ENCODE peak calls at places on chromosomes 4 and X, in eight cellular contexts. B is fibroblast of lung, K is GM23248, P is lower lobe of right lung, T is K562, H is IMR-90, Y is right lobe of liver, W is small intestine. J is an unnamed sample.

GRCh38 chr4:122783301-122784215 is 43.1 kb upstream of the FGF2 start:
- DNase-seq in Y (peak), T (no peak), W (no peak), K (peak), H (peak), B (peak), P (peak), J (peak)

GRCh38 chr4:180827193-180827592 is 1416.0 kb upstream of the TENM3 start:
- DNase-seq in K (peak), B (peak), W (peak), Y (no peak), P (no peak), T (no peak), H (peak), J (no peak)

GRCh38 chrX:136906921-136907510 is 26.5 kb upstream of the RBMX start:
- DNase-seq in Y (no peak), W (peak), B (no peak), P (no peak), T (no peak), H (no peak), K (no peak), J (no peak)

GRCh38 chr4:63619771-63620170 is 789.5 kb downstream of the TECRL start:
- DNase-seq in W (no peak), B (no peak), P (no peak), H (no peak), T (no peak), Y (no peak), K (no peak), J (no peak)

GRCh38 chrX:48025561-48025960 is 18.8 kb downstream of the SPACA5 start:
- DNase-seq in P (no peak), H (peak), T (peak), B (peak), Y (no peak), K (peak), W (peak), J (no peak)

GRCh38 chrX:96551320-96551872 is 133.2 kb upstream of the DIAPH2 start:
- DNase-seq in W (no peak), K (no peak), T (no peak), Y (no peak), B (no peak), H (no peak), P (no peak), J (no peak)

GRCh38 chr4:186203391-186203802 is 12.0 kb downstream of the CYP4V2 start:
- DNase-seq in Y (no peak), W (no peak), B (no peak), T (peak), H (peak), P (no peak), K (no peak), J (no peak)

GRCh38 chr4:142036795-142037583 is 400.6 kb downstream of the IL15 start:
- DNase-seq in Y (no peak), K (peak), T (no peak), B (peak), P (no peak), H (peak), W (peak), J (no peak)

GRCh38 chrX:154534526-154535322 is 11.9 kb downstream of the G6PD start:
- DNase-seq in T (peak), H (peak), B (peak), P (peak), K (peak), W (peak), Y (peak), J (peak)

GRCh38 chr4:148776944-148777343 is 334.7 kb upstream of the NR3C2 start:
- DNase-seq in K (peak), P (no peak), B (peak), H (peak), T (no peak), Y (no peak), W (no peak), J (no peak)

GRCh38 chr4:64899563-64899962 is 490.3 kb upstream of the TECRL start:
- DNase-seq in K (no peak), Y (no peak), W (no peak), H (no peak), T (no peak), P (no peak), B (peak), J (no peak)

GRCh38 chr4:87375719-87376291 is 15.2 kb downstream of the HSD17B11 start:
- DNase-seq in B (peak), Y (no peak), T (peak), P (no peak), H (peak), W (peak), K (peak), J (no peak)

GRCh38 chr4:148346657-148347056 is 95.6 kb downstream of the NR3C2 start:
- DNase-seq in T (no peak), P (no peak), H (no peak), Y (no peak), B (no peak), W (no peak), K (no peak), J (no peak)

GRCh38 chrX:42755820-42756219 is 22.1 kb downstream of the PPP1R2C start:
- DNase-seq in Y (no peak), W (no peak), B (peak), T (no peak), P (peak), K (peak), H (peak), J (no peak)

GRCh38 chr4:77174426-77174825 is 17.4 kb downstream of the CCNG2 start:
- DNase-seq in T (no peak), B (peak), K (peak), H (peak), W (no peak), P (no peak), Y (no peak), J (no peak)

GRCh38 chr4:177051473-177052060 is 258.1 kb upstream of the NEIL3 start:
- DNase-seq in H (peak), W (peak), Y (no peak), P (no peak), B (no peak), T (peak), K (peak), J (no peak)

GRCh38 chr4:113952452-113953029 is 26.9 kb downstream of the ARSJ start:
- DNase-seq in K (peak), H (peak), W (peak), B (peak), Y (no peak), P (no peak), T (no peak), J (no peak)

GRCh38 chr4:19711871-19712270 is 539.8 kb upstream of the SLIT2 start:
- DNase-seq in Y (no peak), K (peak), T (no peak), P (no peak), W (no peak), B (peak), H (peak), J (no peak)

GRCh38 chrX:147962476-147962875 is 18.7 kb upstream of the FMR1NB start:
- DNase-seq in H (no peak), P (no peak), W (no peak), T (no peak), B (peak), K (no peak), Y (no peak), J (no peak)

DNA sequence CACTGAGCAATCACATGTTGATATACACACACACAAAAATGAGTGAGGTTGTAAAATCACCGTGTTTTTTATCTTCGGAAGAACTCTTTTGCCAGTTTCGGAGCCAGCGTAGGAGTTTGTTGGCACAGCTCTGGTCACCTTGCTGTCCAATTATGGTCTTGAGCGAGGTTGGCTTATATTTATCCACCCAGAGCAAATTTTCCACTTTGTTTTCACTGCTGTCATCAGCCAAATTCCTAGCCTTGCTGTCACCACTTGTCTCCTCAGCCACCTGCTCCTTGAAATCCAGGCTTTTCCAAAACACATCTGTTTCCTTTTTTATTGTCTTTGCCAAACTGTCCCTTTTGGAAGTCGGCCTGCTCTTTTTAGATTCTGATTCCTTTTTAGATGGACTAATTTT is 57.6 kb downstream of the RFC1 start:
- DNase-seq in T (no peak), K (no peak), W (no peak), B (peak), P (no peak), Y (no peak), H (no peak), J (no peak)
- H3K27ac ChIP-seq in T (no peak), K (no peak), W (no peak), B (no peak), P (no peak), Y (no peak), H (no peak), J (no peak)

GRCh38 chr4:61630548-61630947 is 430.4 kb downstream of the ADGRL3 start:
- DNase-seq in P (no peak), Y (no peak), K (no peak), H (peak), W (no peak), T (no peak), B (no peak), J (no peak)
- H3K27ac ChIP-seq in P (no peak), Y (no peak), K (no peak), H (no peak), W (no peak), T (no peak), B (no peak), J (no peak)

GRCh38 chr4:153084249-153084648 is 120.0 kb upstream of the TRIM2 start:
- DNase-seq in T (no peak), Y (no peak), P (no peak), H (no peak), B (no peak), K (no peak), W (no peak), J (no peak)

GRCh38 chr4:153089781-153090180 is 114.5 kb upstream of the TRIM2 start:
- DNase-seq in B (no peak), K (no peak), Y (no peak), H (no peak), T (no peak), W (no peak), P (no peak), J (no peak)

GRCh38 chr4:153084939-153085630 is 119.2 kb upstream of the TRIM2 start:
- DNase-seq in T (peak), Y (peak), P (peak), W (peak), B (peak), K (peak), H (peak), J (peak)

GRCh38 chr4:153090670-153091385 is 113.4 kb upstream of the TRIM2 start:
- DNase-seq in K (no peak), T (no peak), W (peak), B (no peak), Y (peak), P (no peak), H (no peak), J (no peak)

GRCh38 chr4:153087671-153088194 is 116.5 kb upstream of the TRIM2 start:
- DNase-seq in P (no peak), T (no peak), K (no peak), H (no peak), W (no peak), Y (no peak), B (no peak), J (no peak)
- H3K27ac ChIP-seq in P (no peak), T (no peak), K (no peak), H (no peak), W (no peak), Y (no peak), B (no peak), J (no peak)

GRCh38 chr4:40563401-40563800 is 66.3 kb downstream of the RBM47 start:
- DNase-seq in T (no peak), Y (no peak), B (no peak), H (no peak), P (no peak), K (no peak), W (no peak), J (no peak)
- H3K27ac ChIP-seq in T (no peak), Y (peak), B (no peak), H (no peak), P (peak), K (no peak), W (no peak), J (no peak)

GRCh38 chr4:42397256-42397634 is at the start of gene SHISA3:
- DNase-seq in K (peak), Y (no peak), W (peak), B (peak), T (no peak), H (no peak), P (no peak), J (no peak)

GRCh38 chr4:42399393-42399792 is 2.1 kb downstream of the SHISA3 start:
- DNase-seq in T (no peak), Y (no peak), P (no peak), H (no peak), W (peak), B (no peak), K (no peak), J (no peak)

GRCh38 chr4:42397635-42398447 is 553 bp downstream of the SHISA3 start:
- DNase-seq in K (peak), H (peak), B (peak), Y (no peak), T (no peak), W (peak), P (no peak), J (no peak)

GRCh38 chr4:42396361-42397255 is 680 bp upstream of the SHISA3 start:
- DNase-seq in W (peak), T (no peak), Y (no peak), B (no peak), K (peak), H (no peak), P (no peak), J (no peak)

GRCh38 chr4:42398448-42399355 is 1.4 kb downstream of the SHISA3 start:
- DNase-seq in P (no peak), K (no peak), H (no peak), Y (no peak), B (no peak), T (no peak), W (peak), J (no peak)
- H3K27ac ChIP-seq in P (no peak), K (no peak), H (peak), Y (no peak), B (no peak), T (no peak), W (no peak), J (no peak)